ENCODE peak calls at places on chromosomes 1 and 21, in four cellular contexts. W, Z, V and B are unnamed samples.

GRCh38 chr1:209326876-209327275 is 256.6 kb upstream of the CAMK1G start:
- DNase-seq in Z (no peak), W (no peak), V (no peak), B (no peak)

GRCh38 chr1:61641578-61642336 is 83.2 kb downstream of the TM2D1 start:
- DNase-seq in W (peak; percentile 24), Z (peak; percentile 12), V (peak; percentile 91), B (no peak)

GRCh38 chr1:229669333-229669732 is 43.3 kb downstream of the URB2 start:
- DNase-seq in W (no peak), Z (no peak), V (peak; percentile 38), B (no peak)

GRCh38 chr1:82818596-82818995 is 1017.9 kb downstream of the ADGRL2 start:
- DNase-seq in V (no peak), W (no peak), Z (no peak), B (no peak)

GRCh38 chr1:218553197-218553596 is 208.1 kb downstream of the TGFB2 start:
- DNase-seq in W (no peak), Z (no peak), V (peak; percentile 38), B (no peak)

GRCh38 chr21:17763286-17764037 is 55.7 kb downstream of the C21orf91 start:
- DNase-seq in Z (no peak), V (no peak), W (no peak), B (no peak)

GRCh38 chr1:15289251-15289651 is 42.2 kb downstream of the FHAD1 start:
- DNase-seq in W (no peak), V (no peak), Z (no peak), B (no peak)

GRCh38 chr1:185813401-185813979 is 79.3 kb downstream of the HMCN1 start:
- DNase-seq in V (peak; percentile 84), Z (no peak), W (peak; percentile 73), B (no peak)

GRCh38 chr1:156705321-156705917 is at the start of gene CRABP2:
- DNase-seq in Z (no peak), V (peak; percentile 66), W (no peak), B (no peak)

DNA sequence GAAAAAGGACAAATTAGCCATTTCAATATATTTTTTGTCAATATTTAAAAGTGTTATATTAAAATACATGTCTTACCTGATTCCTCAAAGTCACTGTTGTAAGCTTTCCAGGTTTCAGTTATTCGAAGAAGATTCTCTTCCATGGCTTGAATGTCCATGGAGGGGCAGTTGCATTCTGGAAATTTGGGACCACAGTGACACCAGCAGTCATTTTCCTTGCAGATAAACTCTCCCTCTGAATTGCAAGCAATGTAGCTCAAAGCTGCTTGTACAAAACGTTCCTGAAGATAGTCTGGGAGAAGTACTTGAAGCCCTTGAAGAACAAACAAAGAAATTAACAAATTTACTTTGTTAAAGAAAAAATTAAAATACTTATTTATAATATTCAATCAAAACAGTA is 251.7 kb downstream of the BRINP3 start:
- DNase-seq in V (no peak), Z (no peak), W (no peak), B (no peak)
- TF ChIP-seq CTCF in V (no peak), Z (no peak), W (no peak), B (peak; percentile 17)

GRCh38 chr1:153032677-153033308 is 1.8 kb downstream of the SPRR1B start:
- DNase-seq in V (peak; percentile 43), W (peak; percentile 48), Z (no peak), B (no peak)
- TF ChIP-seq CTCF in V (peak; percentile 3), W (peak; percentile 30), Z (peak; percentile 33), B (no peak)

GRCh38 chr1:24201941-24202440 is 14.9 kb upstream of the IFNLR1 start:
- DNase-seq in W (peak; percentile 86), Z (peak; percentile 62), V (peak; percentile 94), B (peak; percentile 92)

GRCh38 chr1:24202987-24203386 is 15.9 kb upstream of the IFNLR1 start:
- DNase-seq in W (no peak), Z (no peak), V (no peak), B (no peak)

GRCh38 chr1:24202556-24202955 is 15.5 kb upstream of the IFNLR1 start:
- DNase-seq in W (no peak), Z (no peak), V (no peak), B (no peak)

GRCh38 chr1:24204116-24204515 is 17.0 kb upstream of the IFNLR1 start:
- DNase-seq in Z (no peak), V (no peak), W (no peak), B (no peak)

DNA sequence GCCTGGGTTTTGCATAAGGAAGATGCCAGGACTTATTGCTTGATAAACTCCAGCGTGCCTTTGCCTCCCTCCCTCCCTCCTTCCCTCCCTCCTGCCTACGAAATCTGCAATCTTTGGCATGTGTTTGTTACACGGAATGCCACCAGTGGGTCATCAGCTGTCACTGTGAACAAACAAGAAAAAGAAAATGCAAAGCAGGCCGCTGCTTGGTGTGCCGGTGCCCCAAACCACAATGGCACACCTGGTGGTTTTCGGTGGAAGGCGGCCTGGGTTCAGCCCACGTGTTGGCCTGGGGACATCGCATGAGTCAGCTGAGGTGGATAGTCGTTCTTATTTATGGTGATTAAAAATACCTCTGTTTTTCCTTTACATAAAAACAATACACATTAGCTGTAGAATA is 16.3 kb upstream of the IFNLR1 start:
- DNase-seq in Z (no peak), W (no peak), V (no peak), B (no peak)
- TF ChIP-seq CTCF in Z (no peak), W (no peak), V (no peak), B (no peak)

DNA sequence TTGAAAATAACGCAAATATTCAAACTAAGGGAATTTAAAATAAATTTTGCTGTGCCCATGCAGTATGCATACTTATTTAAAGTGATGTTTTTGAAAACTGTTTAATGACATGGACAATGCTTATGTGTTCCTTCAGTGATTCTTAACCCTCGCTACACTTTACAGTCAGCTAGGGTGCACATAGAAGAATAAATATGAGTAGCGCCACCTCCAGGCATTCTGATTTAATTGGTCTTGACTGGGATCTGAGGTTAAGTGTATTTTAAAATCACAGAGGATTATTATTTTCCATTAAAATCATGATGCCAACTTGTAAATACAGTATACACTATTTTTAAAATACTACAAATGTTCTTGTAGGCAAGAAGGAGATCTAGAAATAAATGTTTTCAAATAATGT is 373.5 kb upstream of the ADGRL4 start:
- DNase-seq in Z (no peak), V (no peak), W (no peak), B (no peak)
- TF ChIP-seq CTCF in Z (no peak), V (no peak), W (no peak), B (no peak)